ENCODE peak calls at places on chromosomes 7 and 10, in six cellular contexts. W is mammary epithelial cell, S is RWPE1, L is psoas muscle, P is left ventricle myocardium inferior, G is SJCRH30. Q is an unnamed sample.

GRCh38 chr7:55444786-55445185 is 79.6 kb downstream of the LANCL2 start:
- DNase-seq in W (no peak), S (no peak), L (no peak), P (no peak), G (no peak), Q (no peak)

GRCh38 chr7:23247101-23247601 is 576 bp downstream of the GPNMB start:
- DNase-seq in W (no peak), S (no peak), L (no peak), P (no peak), G (no peak), Q (no peak)

GRCh38 chr10:19111501-19112267 is 63.1 kb downstream of the MALRD1 start:
- DNase-seq in W (no peak), S (no peak), L (no peak), P (no peak), G (no peak), Q (no peak)

GRCh38 chr7:135879238-135879637 is 97.9 kb downstream of the MTPN start:
- DNase-seq in W (peak), S (peak), L (no peak), P (no peak), G (no peak), Q (no peak)

GRCh38 chr7:37713613-37714012 is 30.0 kb downstream of the GPR141 start:
- DNase-seq in W (no peak), S (no peak), L (no peak), P (no peak), G (no peak), Q (no peak)

GRCh38 chr10:77417806-77418205 is 219.8 kb downstream of the KCNMA1 start:
- DNase-seq in W (no peak), S (no peak), L (no peak), P (no peak), G (no peak), Q (no peak)

GRCh38 chr7:120979765-120980499 is 8.6 kb upstream of the CPED1 start:
- DNase-seq in W (no peak), S (no peak), L (no peak), P (no peak), G (no peak), Q (no peak)

GRCh38 chr10:119412831-119413737 is 129.4 kb downstream of the RGS10 start:
- DNase-seq in W (no peak), S (no peak), L (no peak), P (no peak), G (no peak), Q (no peak)

GRCh38 chr10:101066890-101067355 is 5.1 kb downstream of the KAZALD1 start:
- DNase-seq in W (no peak), S (peak), L (no peak), P (no peak), G (peak), Q (no peak)

GRCh38 chr7:70271617-70272081 is 673.4 kb downstream of the AUTS2 start:
- DNase-seq in W (no peak), S (peak), L (no peak), P (no peak), G (no peak), Q (no peak)

GRCh38 chr7:35430547-35431153 is 176.8 kb upstream of the TBX20 start:
- DNase-seq in W (peak), S (no peak), L (no peak), P (no peak), G (no peak), Q (no peak)

GRCh38 chr7:77687100-77687746 is 9.0 kb upstream of the RSBN1L start:
- DNase-seq in W (no peak), S (no peak), L (no peak), P (no peak), G (no peak), Q (no peak)

GRCh38 chr10:101146392-101147251 is 15.5 kb downstream of the TLX1 start:
- DNase-seq in W (no peak), S (no peak), L (no peak), P (no peak), G (no peak), Q (no peak)

GRCh38 chr7:33596694-33597093 is 308.6 kb upstream of the BMPER start:
- DNase-seq in W (no peak), S (no peak), L (no peak), P (no peak), G (no peak), Q (no peak)

GRCh38 chr7:95441042-95441823 is 6.4 kb upstream of the PON2 start:
- DNase-seq in W (peak), S (no peak), L (no peak), P (no peak), G (no peak), Q (no peak)

GRCh38 chr10:69093933-69094332 is 6.0 kb downstream of the SRGN start:
- DNase-seq in W (peak), S (no peak), L (no peak), P (no peak), G (no peak), Q (no peak)

GRCh38 chr10:70539471-70539870 is 60.9 kb downstream of the PALD1 start:
- DNase-seq in W (no peak), S (no peak), L (no peak), P (no peak), G (no peak), Q (no peak)

GRCh38 chr10:114319406-114320248 is 80.6 kb downstream of the VWA2 start:
- DNase-seq in W (no peak), S (no peak), L (no peak), P (no peak), G (no peak), Q (no peak)

GRCh38 chr7:16295558-16295957 is 125.8 kb downstream of the CRPPA start:
- DNase-seq in W (no peak), S (no peak), L (no peak), P (no peak), G (peak), Q (no peak)

GRCh38 chr10:127904931-127905622 is 1.8 kb upstream of the PTPRE start:
- DNase-seq in W (no peak), S (no peak), L (no peak), P (no peak), G (no peak), Q (no peak)

GRCh38 chr10:121213436-121213835 is 362.3 kb downstream of the WDR11 start:
- DNase-seq in W (no peak), S (no peak), L (no peak), P (no peak), G (no peak), Q (no peak)

GRCh38 chr7:36064676-36065075 is 88.4 kb upstream of the EEPD1 start:
- DNase-seq in W (no peak), S (no peak), L (no peak), P (no peak), G (no peak), Q (no peak)

GRCh38 chr10:131915484-131915883 is 14.7 kb downstream of the PPP2R2D start:
- DNase-seq in W (no peak), S (no peak), L (no peak), P (no peak), G (no peak), Q (no peak)

GRCh38 chr7:124071843-124072242 is 39.0 kb upstream of the TMEM229A start:
- DNase-seq in W (no peak), S (no peak), L (no peak), P (no peak), G (peak), Q (no peak)

GRCh38 chr7:133052357-133052756 is 29.5 kb downstream of the CHCHD3 start:
- DNase-seq in W (no peak), S (no peak), L (no peak), P (no peak), G (no peak), Q (no peak)

GRCh38 chr7:4794591-4795350 is 19.3 kb downstream of the AP5Z1 start:
- DNase-seq in W (no peak), S (no peak), L (no peak), P (no peak), G (no peak), Q (no peak)

GRCh38 chr7:151404216-151405011 is 5.4 kb downstream of the WDR86 start:
- DNase-seq in W (peak), S (peak), L (no peak), P (no peak), G (no peak), Q (no peak)

GRCh38 chr7:43753843-43754242 is 4.6 kb upstream of the BLVRA start:
- DNase-seq in W (no peak), S (no peak), L (no peak), P (no peak), G (no peak), Q (no peak)

GRCh38 chr10:79266543-79267312 is 80.5 kb upstream of the PPIF start:
- DNase-seq in W (peak), S (peak), L (peak), P (peak), G (no peak), Q (peak)

GRCh38 chr10:49613160-49613881 is 516 bp upstream of the CHAT start:
- DNase-seq in W (no peak), S (no peak), L (no peak), P (no peak), G (no peak), Q (no peak)

GRCh38 chr10:98076086-98076485 is 45.7 kb upstream of the CRTAC1 start:
- DNase-seq in W (no peak), S (no peak), L (no peak), P (no peak), G (no peak), Q (no peak)

GRCh38 chr7:22295402-22296264 is 61.3 kb downstream of the RAPGEF5 start:
- DNase-seq in W (peak), S (no peak), L (no peak), P (no peak), G (no peak), Q (no peak)

GRCh38 chr10:71045188-71045841 is 156.9 kb upstream of the PCBD1 start:
- DNase-seq in W (no peak), S (no peak), L (no peak), P (no peak), G (no peak), Q (no peak)

GRCh38 chr10:116833986-116834760 is 15.1 kb upstream of the ENO4 start:
- DNase-seq in W (no peak), S (no peak), L (no peak), P (no peak), G (no peak), Q (no peak)

GRCh38 chr7:22695476-22696132 is 31.4 kb upstream of the IL6 start:
- DNase-seq in W (no peak), S (no peak), L (no peak), P (no peak), G (no peak), Q (no peak)

GRCh38 chr10:22629126-22629525 is 85.3 kb downstream of the PIP4K2A start:
- DNase-seq in W (no peak), S (no peak), L (no peak), P (no peak), G (no peak), Q (no peak)

DNA sequence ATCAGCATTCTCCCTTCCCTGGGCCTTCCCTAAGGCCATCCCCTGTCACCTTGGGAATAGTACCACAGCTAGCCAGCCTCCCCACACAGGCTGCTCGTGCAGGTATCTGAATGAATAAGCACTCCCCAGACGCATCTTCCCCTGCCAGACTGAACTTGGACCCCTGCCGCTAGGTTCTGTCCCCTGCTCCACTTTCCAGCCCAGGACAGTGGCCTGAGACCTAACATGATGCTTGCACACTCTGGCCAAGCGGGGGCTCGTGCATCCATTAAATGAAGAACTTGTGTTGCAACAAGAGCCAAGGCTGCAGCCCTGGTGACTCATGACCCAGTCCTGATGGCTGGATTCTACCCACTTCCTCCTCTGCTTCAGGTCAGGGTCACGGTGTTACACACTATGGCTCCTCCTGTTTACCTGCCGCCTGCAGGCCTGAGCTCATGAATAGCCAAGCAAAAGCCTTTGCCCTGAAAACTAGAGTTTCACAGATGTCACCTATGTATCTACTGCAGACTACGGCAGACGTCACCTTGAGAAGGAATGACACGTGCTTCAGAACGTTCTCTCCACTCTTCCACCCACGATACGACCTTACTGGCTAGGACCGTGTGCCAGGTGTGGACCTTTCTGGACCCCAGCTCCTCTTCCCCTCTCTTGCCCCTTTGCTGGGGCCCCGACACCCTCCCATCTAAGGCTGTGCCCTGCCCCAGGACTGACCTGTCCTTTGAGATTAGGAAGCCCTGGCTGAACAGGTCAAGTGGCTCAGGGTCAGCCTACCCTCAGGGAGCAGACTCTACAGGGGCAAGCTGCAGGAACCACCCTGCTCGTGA is 6.5 kb downstream of the ASB13 start:
- DNase-seq in W (peak), S (peak), L (peak), P (no peak), G (no peak), Q (no peak)
- H3K27ac ChIP-seq in W (no peak), S (peak), L (no peak), P (no peak), G (no peak), Q (no peak)

DNA sequence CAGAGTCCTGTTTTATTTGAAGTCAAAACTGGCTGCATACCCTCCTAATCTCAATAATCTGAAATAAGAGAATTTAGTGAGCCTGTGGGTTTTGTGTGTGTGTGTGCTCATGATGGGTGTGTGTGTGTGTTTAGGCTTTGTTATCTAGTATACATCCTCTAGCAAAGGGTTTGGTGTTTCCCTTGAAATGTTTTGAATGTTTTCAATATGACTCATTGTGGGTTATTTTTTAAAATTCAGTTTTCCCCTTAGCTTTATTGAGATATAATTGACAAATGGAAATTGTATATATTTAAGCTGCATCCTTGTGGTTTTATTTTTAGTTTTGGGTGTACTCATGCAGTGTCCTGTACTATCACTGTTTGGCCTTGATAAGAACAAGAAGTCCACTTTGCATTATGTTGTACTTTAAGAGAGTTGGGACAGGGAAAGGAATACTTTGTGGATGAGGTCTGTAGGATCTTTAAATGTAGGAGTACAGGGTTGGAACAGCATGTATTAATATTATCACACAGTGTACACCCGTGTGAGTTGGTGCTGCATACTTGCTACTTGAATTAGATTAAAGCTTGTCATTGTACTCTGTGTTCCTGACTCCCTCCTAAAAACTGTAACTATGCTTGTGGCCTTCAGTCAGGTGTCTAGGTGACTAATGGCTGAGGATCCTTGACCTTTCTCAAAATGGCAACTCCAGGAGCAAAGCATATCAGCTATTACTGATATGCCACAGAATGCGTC is 58.3 kb downstream of the VCL start:
- DNase-seq in W (peak), S (peak), L (no peak), P (no peak), G (no peak), Q (no peak)
- H3K27ac ChIP-seq in W (peak), S (no peak), L (peak), P (peak), G (no peak), Q (no peak)

GRCh38 chr7:102244601-102245000 is 42.1 kb upstream of the SH2B2 start:
- DNase-seq in W (no peak), S (no peak), L (no peak), P (no peak), G (no peak), Q (no peak)
- H3K27ac ChIP-seq in W (no peak), S (no peak), L (no peak), P (no peak), G (no peak), Q (no peak)

GRCh38 chr7:26197153-26198115 is 3.1 kb downstream of the HNRNPA2B1 start:
- DNase-seq in W (no peak), S (no peak), L (no peak), P (no peak), G (no peak), Q (no peak)
- H3K27ac ChIP-seq in W (peak), S (no peak), L (peak), P (peak), G (no peak), Q (no peak)

GRCh38 chr7:47942132-47942531 is 6.1 kb downstream of the PKD1L1 start:
- DNase-seq in W (no peak), S (no peak), L (no peak), P (no peak), G (no peak), Q (no peak)
- H3K27ac ChIP-seq in W (no peak), S (no peak), L (peak), P (peak), G (no peak), Q (no peak)

Q was measured in caudate nucleus.